ENCODE peak calls at places on chromosome 1, in nine cellular contexts. One of them, this sample, is unnamed.

GRCh38 chr1:157785241-157785640 is 8.3 kb upstream of the FCRL2 start:
- DNase-seq in AG08396: no peak
- DNase-seq in HT1080: no peak
- DNase-seq in central memory CD4-positive, alpha-beta T cell: no peak
- DNase-seq in uterus: no peak
- DNase-seq in RPMI8226: peak
- DNase-seq in spleen: no peak
- DNase-seq in LoVo: no peak
- DNase-seq in stomach: no peak
- DNase-seq in this sample: no peak

GRCh38 chr1:160486453-160486852 is 36.6 kb downstream of the SLAMF6 start:
- DNase-seq in AG08396: no peak
- DNase-seq in HT1080: no peak
- DNase-seq in central memory CD4-positive, alpha-beta T cell: no peak
- DNase-seq in uterus: no peak
- DNase-seq in RPMI8226: no peak
- DNase-seq in spleen: no peak
- DNase-seq in LoVo: no peak
- DNase-seq in stomach: no peak
- DNase-seq in this sample: no peak

GRCh38 chr1:40059292-40059959 is 18.9 kb downstream of the CAP1 start:
- DNase-seq in AG08396: no peak
- DNase-seq in HT1080: peak
- DNase-seq in central memory CD4-positive, alpha-beta T cell: peak
- DNase-seq in uterus: no peak
- DNase-seq in RPMI8226: peak
- DNase-seq in spleen: no peak
- DNase-seq in LoVo: no peak
- DNase-seq in stomach: no peak
- DNase-seq in this sample: no peak

GRCh38 chr1:181089017-181089776 is 697 bp downstream of the IER5 start:
- DNase-seq in AG08396: no peak
- DNase-seq in HT1080: no peak
- DNase-seq in central memory CD4-positive, alpha-beta T cell: no peak
- DNase-seq in uterus: peak
- DNase-seq in RPMI8226: peak
- DNase-seq in spleen: peak
- DNase-seq in LoVo: no peak
- DNase-seq in stomach: peak
- DNase-seq in this sample: peak

GRCh38 chr1:85289207-85289847 is 12.9 kb upstream of the BCL10 start:
- DNase-seq in AG08396: peak
- DNase-seq in HT1080: peak
- DNase-seq in central memory CD4-positive, alpha-beta T cell: no peak
- DNase-seq in uterus: no peak
- DNase-seq in RPMI8226: no peak
- DNase-seq in spleen: no peak
- DNase-seq in LoVo: peak
- DNase-seq in stomach: peak
- DNase-seq in this sample: no peak

GRCh38 chr1:31739281-31739853 is 24.8 kb downstream of the ADGRB2 start:
- DNase-seq in AG08396: no peak
- DNase-seq in HT1080: no peak
- DNase-seq in central memory CD4-positive, alpha-beta T cell: peak
- DNase-seq in uterus: no peak
- DNase-seq in RPMI8226: peak
- DNase-seq in spleen: peak
- DNase-seq in LoVo: no peak
- DNase-seq in stomach: no peak
- DNase-seq in this sample: no peak

GRCh38 chr1:17340358-17340757 is 31.6 kb upstream of the PADI6 start:
- DNase-seq in AG08396: no peak
- DNase-seq in HT1080: peak
- DNase-seq in central memory CD4-positive, alpha-beta T cell: no peak
- DNase-seq in uterus: no peak
- DNase-seq in RPMI8226: no peak
- DNase-seq in spleen: no peak
- DNase-seq in LoVo: no peak
- DNase-seq in stomach: no peak
- DNase-seq in this sample: no peak

GRCh38 chr1:185559151-185559550 is 175.0 kb upstream of the HMCN1 start:
- DNase-seq in AG08396: no peak
- DNase-seq in HT1080: no peak
- DNase-seq in central memory CD4-positive, alpha-beta T cell: no peak
- DNase-seq in uterus: no peak
- DNase-seq in RPMI8226: no peak
- DNase-seq in spleen: no peak
- DNase-seq in LoVo: no peak
- DNase-seq in stomach: no peak
- DNase-seq in this sample: no peak

GRCh38 chr1:178538192-178538916 is 25.4 kb downstream of the TEX35 start:
- DNase-seq in AG08396: peak
- DNase-seq in HT1080: peak
- DNase-seq in central memory CD4-positive, alpha-beta T cell: no peak
- DNase-seq in uterus: no peak
- DNase-seq in RPMI8226: no peak
- DNase-seq in spleen: no peak
- DNase-seq in LoVo: peak
- DNase-seq in stomach: no peak
- DNase-seq in this sample: no peak

GRCh38 chr1:51255331-51255730 is 19.3 kb downstream of the RNF11 start:
- DNase-seq in AG08396: no peak
- DNase-seq in HT1080: no peak
- DNase-seq in central memory CD4-positive, alpha-beta T cell: no peak
- DNase-seq in uterus: no peak
- DNase-seq in RPMI8226: no peak
- DNase-seq in spleen: no peak
- DNase-seq in LoVo: no peak
- DNase-seq in stomach: no peak
- DNase-seq in this sample: no peak

GRCh38 chr1:181485276-181486097 is 2.2 kb downstream of the CACNA1E start:
- DNase-seq in AG08396: peak
- DNase-seq in HT1080: no peak
- DNase-seq in central memory CD4-positive, alpha-beta T cell: no peak
- DNase-seq in uterus: no peak
- DNase-seq in RPMI8226: peak
- DNase-seq in spleen: peak
- DNase-seq in LoVo: no peak
- DNase-seq in stomach: no peak
- DNase-seq in this sample: peak

GRCh38 chr1:104294259-104294658 is 544.6 kb downstream of the AMY1C start:
- DNase-seq in AG08396: no peak
- DNase-seq in HT1080: no peak
- DNase-seq in central memory CD4-positive, alpha-beta T cell: no peak
- DNase-seq in uterus: no peak
- DNase-seq in RPMI8226: no peak
- DNase-seq in spleen: no peak
- DNase-seq in LoVo: no peak
- DNase-seq in stomach: no peak
- DNase-seq in this sample: no peak

GRCh38 chr1:72397786-72398185 is 115.4 kb upstream of the NEGR1 start:
- DNase-seq in AG08396: peak
- DNase-seq in HT1080: peak
- DNase-seq in central memory CD4-positive, alpha-beta T cell: no peak
- DNase-seq in uterus: no peak
- DNase-seq in RPMI8226: no peak
- DNase-seq in spleen: no peak
- DNase-seq in LoVo: no peak
- DNase-seq in stomach: no peak
- DNase-seq in this sample: no peak

GRCh38 chr1:27296773-27297214 is 25.2 kb upstream of the TMEM222 start:
- DNase-seq in AG08396: peak
- DNase-seq in HT1080: no peak
- DNase-seq in central memory CD4-positive, alpha-beta T cell: peak
- DNase-seq in uterus: peak
- DNase-seq in RPMI8226: peak
- DNase-seq in spleen: peak
- DNase-seq in LoVo: peak
- DNase-seq in stomach: peak
- DNase-seq in this sample: peak

GRCh38 chr1:44542415-44543063 is 131.7 kb downstream of the TMEM53 start:
- DNase-seq in AG08396: no peak
- DNase-seq in HT1080: no peak
- DNase-seq in central memory CD4-positive, alpha-beta T cell: no peak
- DNase-seq in uterus: no peak
- DNase-seq in RPMI8226: no peak
- DNase-seq in spleen: no peak
- DNase-seq in LoVo: no peak
- DNase-seq in stomach: no peak
- DNase-seq in this sample: peak

GRCh38 chr1:231162300-231162969 is 577 bp downstream of the TRIM67 start:
- DNase-seq in AG08396: peak
- DNase-seq in HT1080: peak
- DNase-seq in central memory CD4-positive, alpha-beta T cell: no peak
- DNase-seq in uterus: no peak
- DNase-seq in RPMI8226: peak
- DNase-seq in spleen: no peak
- DNase-seq in LoVo: peak
- DNase-seq in stomach: peak
- DNase-seq in this sample: peak

GRCh38 chr1:64938991-64939390 is 27.4 kb downstream of the JAK1 start:
- DNase-seq in AG08396: no peak
- DNase-seq in HT1080: no peak
- DNase-seq in central memory CD4-positive, alpha-beta T cell: no peak
- DNase-seq in uterus: no peak
- DNase-seq in RPMI8226: no peak
- DNase-seq in spleen: no peak
- DNase-seq in LoVo: no peak
- DNase-seq in stomach: no peak
- DNase-seq in this sample: no peak

GRCh38 chr1:63789856-63790605 is 16.2 kb downstream of the ROR1 start:
- DNase-seq in AG08396: no peak
- DNase-seq in HT1080: no peak
- DNase-seq in central memory CD4-positive, alpha-beta T cell: no peak
- DNase-seq in uterus: no peak
- DNase-seq in RPMI8226: no peak
- DNase-seq in spleen: no peak
- DNase-seq in LoVo: no peak
- DNase-seq in stomach: no peak
- DNase-seq in this sample: no peak

GRCh38 chr1:48292706-48293105 is 70.2 kb downstream of the SLC5A9 start:
- DNase-seq in AG08396: no peak
- DNase-seq in HT1080: no peak
- DNase-seq in central memory CD4-positive, alpha-beta T cell: no peak
- DNase-seq in uterus: no peak
- DNase-seq in RPMI8226: no peak
- DNase-seq in spleen: peak
- DNase-seq in LoVo: no peak
- DNase-seq in stomach: no peak
- DNase-seq in this sample: no peak

GRCh38 chr1:236144446-236145150 is 2.3 kb downstream of the GPR137B start:
- DNase-seq in AG08396: no peak
- DNase-seq in HT1080: no peak
- DNase-seq in central memory CD4-positive, alpha-beta T cell: no peak
- DNase-seq in uterus: no peak
- DNase-seq in RPMI8226: peak
- DNase-seq in spleen: no peak
- DNase-seq in LoVo: no peak
- DNase-seq in stomach: no peak
- DNase-seq in this sample: no peak

GRCh38 chr1:194512361-194512760 is 1325.9 kb upstream of the B3GALT2 start:
- DNase-seq in AG08396: no peak
- DNase-seq in HT1080: no peak
- DNase-seq in central memory CD4-positive, alpha-beta T cell: no peak
- DNase-seq in uterus: no peak
- DNase-seq in RPMI8226: no peak
- DNase-seq in spleen: no peak
- DNase-seq in LoVo: no peak
- DNase-seq in stomach: no peak
- DNase-seq in this sample: no peak

This sample was measured in upper lobe of right lung.